ENCODE peak calls at places on chromosome 9, in ten cellular contexts. R, U, G, C, P, B, Y, J, W and L are unnamed samples. For H3K27me3 and H3K4me1, the result is how much of the 10 kb centered on the place peaks cover.

GRCh38 chr9:4489562-4489918 is 728 bp upstream of the SLC1A1 start:
- DNase-seq in U (no peak), G (no peak), R (peak), B (no peak), J (no peak), W (no peak), Y (no peak), C (no peak), P (peak), L (no peak)

GRCh38 chr9:105237246-105237645 is 7.2 kb upstream of the SLC44A1 start:
- DNase-seq in G (no peak), J (no peak), R (no peak), C (no peak), U (no peak), P (no peak), W (no peak), B (no peak), Y (no peak), L (no peak)

GRCh38 chr9:127833555-127833954 is 20.9 kb downstream of the ENG start:
- DNase-seq in Y (no peak), B (no peak), W (no peak), R (no peak), C (no peak), P (no peak), G (no peak), U (no peak), J (no peak), L (no peak)

GRCh38 chr9:129140397-129141065 is 29.3 kb downstream of the PTPA start:
- DNase-seq in G (peak), R (peak), J (peak), W (peak), C (peak), Y (peak), U (no peak), P (peak), B (peak), L (peak)

GRCh38 chr9:27535701-27536118 is 6.1 kb upstream of the MOB3B start:
- DNase-seq in J (no peak), C (no peak), B (no peak), W (no peak), R (peak), Y (no peak), U (no peak), P (no peak), G (no peak), L (no peak)

GRCh38 chr9:8686502-8686901 is 886.9 kb upstream of the DMAC1 start:
- DNase-seq in P (no peak), R (no peak), G (no peak), C (no peak), W (no peak), J (no peak), U (no peak), Y (no peak), B (no peak), L (no peak)

GRCh38 chr9:112115955-112116354 is 59.1 kb downstream of the SUSD1 start:
- DNase-seq in P (no peak), Y (no peak), B (peak), R (no peak), W (no peak), U (no peak), G (no peak), J (no peak), C (no peak), L (no peak)

GRCh38 chr9:116165912-116166311 is 12.3 kb downstream of the PAPPA start:
- DNase-seq in U (no peak), Y (no peak), W (no peak), J (no peak), R (no peak), C (no peak), G (no peak), P (no peak), B (no peak), L (no peak)

GRCh38 chr9:21919377-21920362 is 74.5 kb downstream of the CDKN2A start:
- DNase-seq in W (no peak), U (no peak), G (no peak), R (no peak), B (peak), C (peak), Y (no peak), P (no peak), J (peak), L (no peak)

GRCh38 chr9:72982161-72982799 is 29.4 kb upstream of the ALDH1A1 start:
- DNase-seq in W (no peak), B (no peak), C (no peak), G (no peak), U (no peak), R (no peak), P (no peak), Y (no peak), J (no peak), L (no peak)

GRCh38 chr9:16870606-16871357 is at the start of gene BNC2:
- DNase-seq in Y (no peak), G (peak), R (peak), W (peak), U (peak), C (peak), P (peak), B (peak), J (no peak), L (peak)

GRCh38 chr9:2574215-2574614 is 47.4 kb upstream of the VLDLR start:
- DNase-seq in J (no peak), R (no peak), W (no peak), U (no peak), G (no peak), B (no peak), Y (no peak), P (no peak), C (no peak), L (no peak)

GRCh38 chr9:133691191-133691590 is 47.0 kb downstream of the SARDH start:
- DNase-seq in G (peak), C (no peak), W (no peak), R (no peak), Y (peak), U (no peak), B (no peak), P (no peak), J (no peak), L (no peak)

GRCh38 chr9:29456940-29457339 is 1883.7 kb upstream of the C9orf72 start:
- DNase-seq in R (no peak), Y (no peak), W (no peak), J (no peak), B (no peak), U (no peak), C (peak), G (no peak), P (no peak), L (no peak)

GRCh38 chr9:101738566-101739183 is at the start of gene GRIN3A:
- DNase-seq in U (peak), R (peak), P (peak), Y (no peak), J (no peak), W (no peak), C (no peak), B (no peak), G (peak), L (no peak)

GRCh38 chr9:133002147-133003070 is 23.9 kb downstream of the GFI1B start:
- DNase-seq in B (no peak), R (no peak), W (no peak), U (no peak), Y (peak), C (no peak), J (no peak), P (peak), G (no peak), L (no peak)

GRCh38 chr9:96071245-96072124 is 196.0 kb downstream of the ERCC6L2 start:
- DNase-seq in B (no peak), G (no peak), R (peak), J (peak), P (no peak), Y (no peak), W (no peak), U (no peak), C (peak), L (peak)

GRCh38 chr9:70566066-70566465 is 151.6 kb upstream of the KLF9 start:
- DNase-seq in B (no peak), G (no peak), P (no peak), W (no peak), Y (no peak), J (no peak), U (no peak), C (no peak), R (no peak), L (no peak)

GRCh38 chr9:98317134-98317857 is 61.8 kb upstream of the TBC1D2 start:
- DNase-seq in W (no peak), B (no peak), C (peak), U (no peak), G (no peak), Y (no peak), R (no peak), P (no peak), J (no peak), L (no peak)
- H3K27me3 ChIP-seq in W (under half), B (under half), C (under half), U (under half), G (under half), Y (under half), R (under half), P (under half), J (under half), L (under half)

GRCh38 chr9:74528207-74528606 is 31.1 kb downstream of the RORB start:
- DNase-seq in U (no peak), W (no peak), J (no peak), P (no peak), B (no peak), R (no peak), G (no peak), Y (no peak), C (no peak), L (no peak)
- H3K4me1 ChIP-seq in U (under half), W (under half), J (under half), P (under half), B (under half), R (under half), G (under half), Y (under half), C (under half), L (under half)

GRCh38 chr9:130664191-130665028 is at the start of gene PRDM12:
- DNase-seq in U (no peak), P (no peak), Y (no peak), B (no peak), W (no peak), J (no peak), C (no peak), G (no peak), R (peak), L (no peak)

GRCh38 chr9:130665029-130665430 is 636 bp downstream of the PRDM12 start:
- DNase-seq in U (no peak), R (no peak), P (no peak), B (no peak), Y (no peak), G (no peak), W (no peak), J (no peak), C (no peak), L (no peak)

GRCh38 chr9:130666393-130667116 is 2.2 kb downstream of the PRDM12 start:
- DNase-seq in W (no peak), U (no peak), G (no peak), Y (no peak), J (no peak), R (no peak), C (no peak), B (no peak), P (no peak), L (no peak)

GRCh38 chr9:130667117-130667430 is 2.7 kb downstream of the PRDM12 start:
- DNase-seq in C (no peak), P (no peak), G (no peak), B (no peak), U (no peak), R (no peak), J (no peak), Y (no peak), W (no peak), L (no peak)

GRCh38 chr9:130665431-130666392 is 1.3 kb downstream of the PRDM12 start:
- DNase-seq in J (no peak), P (no peak), W (no peak), C (no peak), R (peak), U (no peak), G (no peak), Y (no peak), B (no peak), L (no peak)
- H3K27me3 ChIP-seq in J (half or more), P (half or more), W (under half), C (half or more), R (half or more), U (half or more), G (half or more), Y (half or more), B (half or more), L (under half)

GRCh38 chr9:85615792-85616191 is 126.0 kb downstream of the AGTPBP1 start:
- DNase-seq in U (no peak), Y (no peak), J (no peak), R (no peak), G (no peak), C (no peak), B (no peak), P (no peak), W (no peak), L (no peak)
- H3K4me1 ChIP-seq in U (under half), Y (under half), J (under half), R (under half), G (under half), C (under half), B (under half), P (under half), W (under half), L (under half)